ENCODE peak calls at places on chromosome 5, in ten cellular contexts. One of them, this sample, is unnamed.

GRCh38 chr5:113866763-113867162 is 353.3 kb downstream of the YTHDC2 start:
- DNase-seq in PC-9: no peak
- DNase-seq in K562: no peak
- DNase-seq in AG09309: no peak
- DNase-seq in aorta: no peak
- DNase-seq in brain microvascular endothelial cell: no peak
- DNase-seq in cardiac muscle cell: no peak
- DNase-seq in H7: no peak
- DNase-seq in heart right ventricle: no peak
- DNase-seq in CD8-positive, alpha-beta memory T cell: no peak
- DNase-seq in this sample: no peak

GRCh38 chr5:9557696-9558095 is 11.8 kb upstream of the SEMA5A start:
- DNase-seq in PC-9: peak
- DNase-seq in K562: no peak
- DNase-seq in AG09309: no peak
- DNase-seq in aorta: no peak
- DNase-seq in brain microvascular endothelial cell: peak
- DNase-seq in cardiac muscle cell: no peak
- DNase-seq in H7: no peak
- DNase-seq in heart right ventricle: no peak
- DNase-seq in CD8-positive, alpha-beta memory T cell: no peak
- DNase-seq in this sample: no peak

GRCh38 chr5:60076746-60077145 is 183.2 kb upstream of the PDE4D start:
- DNase-seq in PC-9: no peak
- DNase-seq in K562: no peak
- DNase-seq in AG09309: no peak
- DNase-seq in aorta: peak
- DNase-seq in brain microvascular endothelial cell: no peak
- DNase-seq in cardiac muscle cell: no peak
- DNase-seq in H7: no peak
- DNase-seq in heart right ventricle: no peak
- DNase-seq in CD8-positive, alpha-beta memory T cell: no peak
- DNase-seq in this sample: no peak

GRCh38 chr5:12284604-12285003 is 380.4 kb upstream of the CTNND2 start:
- DNase-seq in PC-9: no peak
- DNase-seq in K562: no peak
- DNase-seq in AG09309: no peak
- DNase-seq in aorta: no peak
- DNase-seq in brain microvascular endothelial cell: no peak
- DNase-seq in cardiac muscle cell: no peak
- DNase-seq in H7: no peak
- DNase-seq in heart right ventricle: no peak
- DNase-seq in CD8-positive, alpha-beta memory T cell: no peak
- DNase-seq in this sample: no peak

GRCh38 chr5:55456216-55456895 is 78.4 kb downstream of the PLPP1 start:
- DNase-seq in PC-9: no peak
- DNase-seq in K562: no peak
- DNase-seq in AG09309: no peak
- DNase-seq in aorta: no peak
- DNase-seq in brain microvascular endothelial cell: no peak
- DNase-seq in cardiac muscle cell: peak
- DNase-seq in H7: no peak
- DNase-seq in heart right ventricle: no peak
- DNase-seq in CD8-positive, alpha-beta memory T cell: no peak
- DNase-seq in this sample: no peak

GRCh38 chr5:172953776-172954189 is 5.4 kb upstream of the RPL26L1 start:
- DNase-seq in PC-9: no peak
- DNase-seq in K562: no peak
- DNase-seq in AG09309: peak
- DNase-seq in aorta: no peak
- DNase-seq in brain microvascular endothelial cell: peak
- DNase-seq in cardiac muscle cell: peak
- DNase-seq in H7: peak
- DNase-seq in heart right ventricle: no peak
- DNase-seq in CD8-positive, alpha-beta memory T cell: no peak
- DNase-seq in this sample: peak

GRCh38 chr5:107636555-107636954 is 34.2 kb downstream of the EFNA5 start:
- DNase-seq in PC-9: no peak
- DNase-seq in K562: no peak
- DNase-seq in AG09309: no peak
- DNase-seq in aorta: no peak
- DNase-seq in brain microvascular endothelial cell: no peak
- DNase-seq in cardiac muscle cell: no peak
- DNase-seq in H7: no peak
- DNase-seq in heart right ventricle: no peak
- DNase-seq in CD8-positive, alpha-beta memory T cell: no peak
- DNase-seq in this sample: no peak

GRCh38 chr5:95918421-95919006 is 43.1 kb downstream of the ELL2 start:
- DNase-seq in PC-9: no peak
- DNase-seq in K562: peak
- DNase-seq in AG09309: no peak
- DNase-seq in aorta: no peak
- DNase-seq in brain microvascular endothelial cell: no peak
- DNase-seq in cardiac muscle cell: no peak
- DNase-seq in H7: no peak
- DNase-seq in heart right ventricle: no peak
- DNase-seq in CD8-positive, alpha-beta memory T cell: no peak
- DNase-seq in this sample: no peak

GRCh38 chr5:126462239-126463014 is 39.2 kb downstream of the GRAMD2B start:
- DNase-seq in PC-9: no peak
- DNase-seq in K562: no peak
- DNase-seq in AG09309: no peak
- DNase-seq in aorta: no peak
- DNase-seq in brain microvascular endothelial cell: no peak
- DNase-seq in cardiac muscle cell: peak
- DNase-seq in H7: no peak
- DNase-seq in heart right ventricle: peak
- DNase-seq in CD8-positive, alpha-beta memory T cell: no peak
- DNase-seq in this sample: no peak

GRCh38 chr5:173315495-173316352 is 12.5 kb downstream of the STC2 start:
- DNase-seq in PC-9: peak
- DNase-seq in K562: no peak
- DNase-seq in AG09309: peak
- DNase-seq in aorta: peak
- DNase-seq in brain microvascular endothelial cell: peak
- DNase-seq in cardiac muscle cell: peak
- DNase-seq in H7: peak
- DNase-seq in heart right ventricle: peak
- DNase-seq in CD8-positive, alpha-beta memory T cell: no peak
- DNase-seq in this sample: no peak

GRCh38 chr5:2183154-2184023 is 300.7 kb upstream of the IRX4 start:
- DNase-seq in PC-9: no peak
- DNase-seq in K562: no peak
- DNase-seq in AG09309: no peak
- DNase-seq in aorta: peak
- DNase-seq in brain microvascular endothelial cell: no peak
- DNase-seq in cardiac muscle cell: no peak
- DNase-seq in H7: peak
- DNase-seq in heart right ventricle: no peak
- DNase-seq in CD8-positive, alpha-beta memory T cell: no peak
- DNase-seq in this sample: no peak

GRCh38 chr5:2182020-2182419 is 299.3 kb upstream of the IRX4 start:
- DNase-seq in PC-9: no peak
- DNase-seq in K562: no peak
- DNase-seq in AG09309: no peak
- DNase-seq in aorta: no peak
- DNase-seq in brain microvascular endothelial cell: no peak
- DNase-seq in cardiac muscle cell: no peak
- DNase-seq in H7: no peak
- DNase-seq in heart right ventricle: no peak
- DNase-seq in CD8-positive, alpha-beta memory T cell: no peak
- DNase-seq in this sample: no peak

GRCh38 chr5:2184563-2185540 is 302.1 kb upstream of the IRX4 start:
- DNase-seq in PC-9: no peak
- DNase-seq in K562: no peak
- DNase-seq in AG09309: no peak
- DNase-seq in aorta: peak
- DNase-seq in brain microvascular endothelial cell: no peak
- DNase-seq in cardiac muscle cell: no peak
- DNase-seq in H7: no peak
- DNase-seq in heart right ventricle: no peak
- DNase-seq in CD8-positive, alpha-beta memory T cell: no peak
- DNase-seq in this sample: no peak

GRCh38 chr5:2185646-2186471 is 303.1 kb upstream of the IRX4 start:
- DNase-seq in PC-9: no peak
- DNase-seq in K562: no peak
- DNase-seq in AG09309: no peak
- DNase-seq in aorta: peak
- DNase-seq in brain microvascular endothelial cell: no peak
- DNase-seq in cardiac muscle cell: no peak
- DNase-seq in H7: no peak
- DNase-seq in heart right ventricle: no peak
- DNase-seq in CD8-positive, alpha-beta memory T cell: no peak
- DNase-seq in this sample: no peak

GRCh38 chr5:2184024-2184362 is 301.3 kb upstream of the IRX4 start:
- DNase-seq in PC-9: no peak
- DNase-seq in K562: no peak
- DNase-seq in AG09309: no peak
- DNase-seq in aorta: no peak
- DNase-seq in brain microvascular endothelial cell: no peak
- DNase-seq in cardiac muscle cell: no peak
- DNase-seq in H7: no peak
- DNase-seq in heart right ventricle: no peak
- DNase-seq in CD8-positive, alpha-beta memory T cell: no peak
- DNase-seq in this sample: no peak
- H3K4me3 ChIP-seq in PC-9: no peak
- H3K4me3 ChIP-seq in K562: no peak
- H3K4me3 ChIP-seq in AG09309: no peak
- H3K4me3 ChIP-seq in aorta: no peak
- H3K4me3 ChIP-seq in brain microvascular endothelial cell: no peak
- H3K4me3 ChIP-seq in cardiac muscle cell: no peak
- H3K4me3 ChIP-seq in H7: no peak
- H3K4me3 ChIP-seq in heart right ventricle: no peak
- H3K4me3 ChIP-seq in CD8-positive, alpha-beta memory T cell: no peak
- H3K4me3 ChIP-seq in this sample: no peak

GRCh38 chr5:132812123-132812948 is 766 bp upstream of the SOWAHA start:
- DNase-seq in PC-9: no peak
- DNase-seq in K562: no peak
- DNase-seq in AG09309: no peak
- DNase-seq in aorta: no peak
- DNase-seq in brain microvascular endothelial cell: no peak
- DNase-seq in cardiac muscle cell: no peak
- DNase-seq in H7: no peak
- DNase-seq in heart right ventricle: no peak
- DNase-seq in CD8-positive, alpha-beta memory T cell: no peak
- DNase-seq in this sample: no peak
- H3K4me3 ChIP-seq in PC-9: peak
- H3K4me3 ChIP-seq in K562: no peak
- H3K4me3 ChIP-seq in AG09309: no peak
- H3K4me3 ChIP-seq in aorta: no peak
- H3K4me3 ChIP-seq in brain microvascular endothelial cell: no peak
- H3K4me3 ChIP-seq in cardiac muscle cell: peak
- H3K4me3 ChIP-seq in H7: no peak
- H3K4me3 ChIP-seq in heart right ventricle: no peak
- H3K4me3 ChIP-seq in CD8-positive, alpha-beta memory T cell: no peak
- H3K4me3 ChIP-seq in this sample: no peak

GRCh38 chr5:88678780-88679491 is 204.0 kb downstream of the MEF2C start:
- DNase-seq in PC-9: no peak
- DNase-seq in K562: no peak
- DNase-seq in AG09309: no peak
- DNase-seq in aorta: no peak
- DNase-seq in brain microvascular endothelial cell: no peak
- DNase-seq in cardiac muscle cell: no peak
- DNase-seq in H7: no peak
- DNase-seq in heart right ventricle: no peak
- DNase-seq in CD8-positive, alpha-beta memory T cell: no peak
- DNase-seq in this sample: no peak

GRCh38 chr5:88677943-88678779 is 204.8 kb downstream of the MEF2C start:
- DNase-seq in PC-9: no peak
- DNase-seq in K562: no peak
- DNase-seq in AG09309: no peak
- DNase-seq in aorta: peak
- DNase-seq in brain microvascular endothelial cell: no peak
- DNase-seq in cardiac muscle cell: no peak
- DNase-seq in H7: peak
- DNase-seq in heart right ventricle: no peak
- DNase-seq in CD8-positive, alpha-beta memory T cell: no peak
- DNase-seq in this sample: no peak

GRCh38 chr5:88680253-88681132 is 202.5 kb downstream of the MEF2C start:
- DNase-seq in PC-9: no peak
- DNase-seq in K562: peak
- DNase-seq in AG09309: no peak
- DNase-seq in aorta: peak
- DNase-seq in brain microvascular endothelial cell: no peak
- DNase-seq in cardiac muscle cell: peak
- DNase-seq in H7: peak
- DNase-seq in heart right ventricle: peak
- DNase-seq in CD8-positive, alpha-beta memory T cell: peak
- DNase-seq in this sample: no peak

GRCh38 chr5:88681402-88681801 is 201.6 kb downstream of the MEF2C start:
- DNase-seq in PC-9: no peak
- DNase-seq in K562: no peak
- DNase-seq in AG09309: no peak
- DNase-seq in aorta: no peak
- DNase-seq in brain microvascular endothelial cell: no peak
- DNase-seq in cardiac muscle cell: no peak
- DNase-seq in H7: no peak
- DNase-seq in heart right ventricle: no peak
- DNase-seq in CD8-positive, alpha-beta memory T cell: no peak
- DNase-seq in this sample: no peak

GRCh38 chr5:88679638-88680037 is 203.3 kb downstream of the MEF2C start:
- DNase-seq in PC-9: no peak
- DNase-seq in K562: no peak
- DNase-seq in AG09309: no peak
- DNase-seq in aorta: no peak
- DNase-seq in brain microvascular endothelial cell: no peak
- DNase-seq in cardiac muscle cell: no peak
- DNase-seq in H7: no peak
- DNase-seq in heart right ventricle: no peak
- DNase-seq in CD8-positive, alpha-beta memory T cell: no peak
- DNase-seq in this sample: no peak
- H3K4me3 ChIP-seq in PC-9: no peak
- H3K4me3 ChIP-seq in K562: no peak
- H3K4me3 ChIP-seq in AG09309: no peak
- H3K4me3 ChIP-seq in aorta: no peak
- H3K4me3 ChIP-seq in brain microvascular endothelial cell: no peak
- H3K4me3 ChIP-seq in cardiac muscle cell: no peak
- H3K4me3 ChIP-seq in H7: no peak
- H3K4me3 ChIP-seq in heart right ventricle: no peak
- H3K4me3 ChIP-seq in CD8-positive, alpha-beta memory T cell: no peak
- H3K4me3 ChIP-seq in this sample: no peak

GRCh38 chr5:149424371-149425315 is 45.6 kb upstream of the IL17B start:
- DNase-seq in PC-9: no peak
- DNase-seq in K562: no peak
- DNase-seq in AG09309: no peak
- DNase-seq in aorta: no peak
- DNase-seq in brain microvascular endothelial cell: no peak
- DNase-seq in cardiac muscle cell: no peak
- DNase-seq in H7: peak
- DNase-seq in heart right ventricle: no peak
- DNase-seq in CD8-positive, alpha-beta memory T cell: no peak
- DNase-seq in this sample: no peak
- H3K4me3 ChIP-seq in PC-9: no peak
- H3K4me3 ChIP-seq in K562: no peak
- H3K4me3 ChIP-seq in AG09309: no peak
- H3K4me3 ChIP-seq in aorta: no peak
- H3K4me3 ChIP-seq in brain microvascular endothelial cell: peak
- H3K4me3 ChIP-seq in cardiac muscle cell: peak
- H3K4me3 ChIP-seq in H7: no peak
- H3K4me3 ChIP-seq in heart right ventricle: peak
- H3K4me3 ChIP-seq in CD8-positive, alpha-beta memory T cell: no peak
- H3K4me3 ChIP-seq in this sample: no peak

This sample was measured in BJ.